ENCODE peak calls at places on chromosomes 3 and 15, in nine cellular contexts. B is fibroblast of lung, J is lower lobe of right lung, V is uterus, N is fibroblast of mammary gland, G is cardiac muscle cell, T is upper lobe of left lung, M is fibroblast of the aortic adventitia, W is prostate gland. S is an unnamed sample.

GRCh38 chr3:56630966-56631365 is 52.1 kb downstream of the TASOR start:
- DNase-seq in B (no peak), J (no peak), V (no peak), N (no peak), G (no peak), T (no peak), M (no peak), W (no peak), S (no peak)

GRCh38 chr3:172397716-172398405 is 50.4 kb downstream of the GHSR start:
- DNase-seq in B (peak; percentile 77), J (no peak), V (no peak), N (peak; percentile 79), G (peak; percentile 82), T (no peak), M (peak; percentile 39), W (no peak), S (no peak)

GRCh38 chr3:164468055-164468454 is 610.2 kb downstream of the SI start:
- DNase-seq in B (no peak), J (no peak), V (no peak), N (no peak), G (no peak), T (no peak), M (no peak), W (no peak), S (no peak)

GRCh38 chr3:13474021-13474420 is 6.1 kb upstream of the HDAC11 start:
- DNase-seq in B (no peak), J (no peak), V (no peak), N (no peak), G (no peak), T (no peak), M (no peak), W (no peak), S (no peak)

GRCh38 chr3:127193341-127193740 is 410 bp downstream of the PRR23E start:
- DNase-seq in B (no peak), J (no peak), V (no peak), N (no peak), G (no peak), T (no peak), M (no peak), W (no peak), S (no peak)

GRCh38 chr3:5479229-5479799 is 291.8 kb downstream of the EDEM1 start:
- DNase-seq in B (no peak), J (no peak), V (no peak), N (no peak), G (no peak), T (no peak), M (peak; percentile 0), W (no peak), S (no peak)

GRCh38 chr3:182644800-182645433 is 148.4 kb upstream of the ATP11B start:
- DNase-seq in B (no peak), J (no peak), V (no peak), N (no peak), G (no peak), T (no peak), M (no peak), W (no peak), S (no peak)

GRCh38 chr3:46717447-46718231 is at the start of gene PRSS50:
- DNase-seq in B (no peak), J (no peak), V (no peak), N (no peak), G (peak; percentile 16), T (peak; percentile 19), M (no peak), W (no peak), S (peak; percentile 23)

GRCh38 chr15:90790561-90790960 is 73.4 kb downstream of the BLM start:
- DNase-seq in B (no peak), J (no peak), V (no peak), N (peak; percentile 32), G (peak; percentile 52), T (no peak), M (peak; percentile 53), W (no peak), S (no peak)

GRCh38 chr15:50675524-50676144 is 11.0 kb downstream of the TRPM7 start:
- DNase-seq in B (peak; percentile 73), J (no peak), V (no peak), N (peak; percentile 57), G (peak; percentile 64), T (no peak), M (peak; percentile 75), W (no peak), S (no peak)

GRCh38 chr3:183502782-183503181 is 52.7 kb downstream of the KLHL6 start:
- DNase-seq in B (peak; percentile 40), J (no peak), V (no peak), N (no peak), G (peak; percentile 38), T (peak; percentile 34), M (peak; percentile 13), W (no peak), S (no peak)

GRCh38 chr3:53259427-53260259 is 3.8 kb upstream of the TKT start:
- DNase-seq in B (peak; percentile 42), J (no peak), V (no peak), N (peak; percentile 19), G (no peak), T (no peak), M (peak; percentile 34), W (no peak), S (peak; percentile 46)

GRCh38 chr3:29201609-29202008 is 79.3 kb upstream of the RBMS3 start:
- DNase-seq in B (no peak), J (no peak), V (no peak), N (no peak), G (no peak), T (no peak), M (no peak), W (no peak), S (peak; percentile 39)

GRCh38 chr3:110419096-110419495 is 652.5 kb upstream of the NECTIN3 start:
- DNase-seq in B (no peak), J (no peak), V (no peak), N (no peak), G (peak; percentile 5), T (no peak), M (no peak), W (no peak), S (no peak)

GRCh38 chr3:98171066-98171465 is 4.6 kb downstream of the OR5H15 start:
- DNase-seq in B (no peak), J (no peak), V (no peak), N (no peak), G (no peak), T (no peak), M (no peak), W (no peak), S (no peak)
- TF ChIP-seq CTCF in B (no peak), J (no peak), V (no peak), N (no peak), G (no peak), T (no peak), M (no peak), W (no peak), S (no peak)

GRCh38 chr3:65685621-65686020 is 353.1 kb downstream of the MAGI1 start:
- DNase-seq in B (peak; percentile 46), J (no peak), V (no peak), N (no peak), G (peak; percentile 66), T (no peak), M (peak; percentile 41), W (no peak), S (peak; percentile 68)

GRCh38 chr3:65687741-65688140 is 351.0 kb downstream of the MAGI1 start:
- DNase-seq in B (no peak), J (no peak), V (no peak), N (no peak), G (no peak), T (no peak), M (no peak), W (no peak), S (no peak)

DNA sequence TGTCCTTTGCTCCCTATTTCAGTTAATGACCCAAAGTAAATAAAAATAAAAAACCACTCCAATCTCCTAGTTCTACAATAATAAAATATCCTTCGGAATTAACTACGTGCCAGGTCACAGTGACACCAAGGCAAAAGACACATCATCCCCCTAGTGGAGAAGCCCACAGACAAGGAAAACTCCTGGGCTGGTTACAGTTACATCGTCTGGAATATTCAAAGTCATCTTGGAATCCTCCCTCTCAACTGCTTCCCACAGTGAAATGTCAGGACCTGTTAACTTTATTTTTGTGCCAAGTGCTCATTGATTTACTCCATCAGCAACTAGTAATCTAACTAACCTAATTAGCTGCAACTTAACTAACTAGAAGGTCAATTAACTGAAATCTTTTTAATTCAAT is 349.3 kb downstream of the MAGI1 start:
- DNase-seq in B (no peak), J (no peak), V (no peak), N (no peak), G (no peak), T (no peak), M (no peak), W (no peak), S (no peak)
- TF ChIP-seq CTCF in B (no peak), J (no peak), V (no peak), N (peak; percentile 14), G (no peak), T (no peak), M (no peak), W (no peak), S (no peak)

GRCh38 chr3:141000027-141000663 is 51.0 kb upstream of the SPSB4 start:
- DNase-seq in B (peak; percentile 52), J (peak; percentile 61), V (peak; percentile 46), N (peak; percentile 56), G (peak; percentile 66), T (peak; percentile 65), M (peak; percentile 52), W (peak; percentile 33), S (peak; percentile 58)

GRCh38 chr3:140994316-140994715 is 52.7 kb downstream of the SLC25A36 start:
- DNase-seq in B (no peak), J (no peak), V (no peak), N (peak; percentile 25), G (no peak), T (no peak), M (no peak), W (no peak), S (no peak)

GRCh38 chr3:141000691-141001090 is 50.5 kb upstream of the SPSB4 start:
- DNase-seq in B (no peak), J (no peak), V (no peak), N (no peak), G (no peak), T (no peak), M (no peak), W (no peak), S (no peak)

GRCh38 chr3:140995881-140996280 is 54.2 kb downstream of the SLC25A36 start:
- DNase-seq in B (no peak), J (no peak), V (no peak), N (peak; percentile 24), G (peak; percentile 25), T (no peak), M (no peak), W (no peak), S (no peak)
- TF ChIP-seq CTCF in B (no peak), J (no peak), V (no peak), N (no peak), G (no peak), T (no peak), M (no peak), W (no peak), S (no peak)

GRCh38 chr15:44550256-44550655 is 13.3 kb downstream of the EIF3J start:
- DNase-seq in B (peak; percentile 62), J (no peak), V (no peak), N (peak; percentile 66), G (peak; percentile 58), T (no peak), M (peak; percentile 57), W (no peak), S (no peak)
- TF ChIP-seq CTCF in B (peak; percentile 15), J (peak; percentile 26), V (peak; percentile 17), N (peak; percentile 35), G (peak; percentile 42), T (no peak), M (peak; percentile 45), W (peak; percentile 33), S (peak; percentile 36)

GRCh38 chr15:28873585-28874139 is 12.1 kb upstream of the APBA2 start:
- DNase-seq in B (no peak), J (no peak), V (no peak), N (no peak), G (no peak), T (no peak), M (no peak), W (no peak), S (no peak)
- TF ChIP-seq CTCF in B (no peak), J (no peak), V (no peak), N (no peak), G (no peak), T (no peak), M (no peak), W (no peak), S (no peak)

S was measured in thyroid gland.